ENCODE peak calls at places on chromosomes 3 and 15, in seven cellular contexts. One of them, this sample, is unnamed.

GRCh38 chr15:93302080-93302765 is 213.2 kb upstream of the RGMA start:
- DNase-seq in astrocyte of the spinal cord: no peak
- DNase-seq in right atrium auricular region: no peak
- DNase-seq in psoas muscle: no peak
- DNase-seq in tibial artery: no peak
- DNase-seq in ovary: no peak
- DNase-seq in HCT116: no peak
- DNase-seq in this sample: no peak

GRCh38 chr3:123072152-123072551 is 5.3 kb downstream of the PDIA5 start:
- DNase-seq in astrocyte of the spinal cord: no peak
- DNase-seq in right atrium auricular region: no peak
- DNase-seq in psoas muscle: no peak
- DNase-seq in tibial artery: peak; percentile 82
- DNase-seq in ovary: no peak
- DNase-seq in HCT116: no peak
- DNase-seq in this sample: no peak

GRCh38 chr3:38519000-38519399 is 22.9 kb downstream of the EXOG start:
- DNase-seq in astrocyte of the spinal cord: no peak
- DNase-seq in right atrium auricular region: no peak
- DNase-seq in psoas muscle: no peak
- DNase-seq in tibial artery: no peak
- DNase-seq in ovary: no peak
- DNase-seq in HCT116: no peak
- DNase-seq in this sample: no peak

GRCh38 chr3:123194552-123194951 is 7.2 kb upstream of the SEC22A start:
- DNase-seq in astrocyte of the spinal cord: peak; percentile 13
- DNase-seq in right atrium auricular region: no peak
- DNase-seq in psoas muscle: no peak
- DNase-seq in tibial artery: no peak
- DNase-seq in ovary: no peak
- DNase-seq in HCT116: peak; percentile 22
- DNase-seq in this sample: no peak

GRCh38 chr3:32440481-32441350 is 49.1 kb downstream of the CMTM7 start:
- DNase-seq in astrocyte of the spinal cord: no peak
- DNase-seq in right atrium auricular region: peak; percentile 21
- DNase-seq in psoas muscle: no peak
- DNase-seq in tibial artery: no peak
- DNase-seq in ovary: no peak
- DNase-seq in HCT116: no peak
- DNase-seq in this sample: no peak

GRCh38 chr15:85499498-85499897 is 119.1 kb downstream of the AKAP13 start:
- DNase-seq in astrocyte of the spinal cord: no peak
- DNase-seq in right atrium auricular region: no peak
- DNase-seq in psoas muscle: no peak
- DNase-seq in tibial artery: no peak
- DNase-seq in ovary: no peak
- DNase-seq in HCT116: no peak
- DNase-seq in this sample: no peak

GRCh38 chr15:56629133-56629532 is 104.2 kb downstream of the ZNF280D start:
- DNase-seq in astrocyte of the spinal cord: peak; percentile 6
- DNase-seq in right atrium auricular region: no peak
- DNase-seq in psoas muscle: no peak
- DNase-seq in tibial artery: no peak
- DNase-seq in ovary: no peak
- DNase-seq in HCT116: no peak
- DNase-seq in this sample: no peak

GRCh38 chr3:151445283-151446001 is 15.4 kb downstream of the IGSF10 start:
- DNase-seq in astrocyte of the spinal cord: peak; percentile 77
- DNase-seq in right atrium auricular region: peak; percentile 68
- DNase-seq in psoas muscle: no peak
- DNase-seq in tibial artery: no peak
- DNase-seq in ovary: no peak
- DNase-seq in HCT116: no peak
- DNase-seq in this sample: no peak

GRCh38 chr3:196216081-196216564 is at the start of gene SLC51A:
- DNase-seq in astrocyte of the spinal cord: no peak
- DNase-seq in right atrium auricular region: no peak
- DNase-seq in psoas muscle: no peak
- DNase-seq in tibial artery: no peak
- DNase-seq in ovary: no peak
- DNase-seq in HCT116: no peak
- DNase-seq in this sample: no peak

GRCh38 chr3:45789235-45789812 is 7.0 kb downstream of the SLC6A20 start:
- DNase-seq in astrocyte of the spinal cord: no peak
- DNase-seq in right atrium auricular region: no peak
- DNase-seq in psoas muscle: no peak
- DNase-seq in tibial artery: no peak
- DNase-seq in ovary: no peak
- DNase-seq in HCT116: no peak
- DNase-seq in this sample: no peak

GRCh38 chr3:43531835-43532234 is 90.0 kb downstream of the ANO10 start:
- DNase-seq in astrocyte of the spinal cord: peak; percentile 44
- DNase-seq in right atrium auricular region: no peak
- DNase-seq in psoas muscle: no peak
- DNase-seq in tibial artery: no peak
- DNase-seq in ovary: no peak
- DNase-seq in HCT116: no peak
- DNase-seq in this sample: no peak

GRCh38 chr3:39917060-39917773 is 107.8 kb downstream of the MYRIP start:
- DNase-seq in astrocyte of the spinal cord: peak; percentile 7
- DNase-seq in right atrium auricular region: no peak
- DNase-seq in psoas muscle: no peak
- DNase-seq in tibial artery: no peak
- DNase-seq in ovary: no peak
- DNase-seq in HCT116: no peak
- DNase-seq in this sample: no peak

GRCh38 chr3:23365066-23365465 is 161.9 kb downstream of the UBE2E2 start:
- DNase-seq in astrocyte of the spinal cord: no peak
- DNase-seq in right atrium auricular region: no peak
- DNase-seq in psoas muscle: no peak
- DNase-seq in tibial artery: no peak
- DNase-seq in ovary: no peak
- DNase-seq in HCT116: no peak
- DNase-seq in this sample: no peak

GRCh38 chr15:51229907-51230328 is 108.5 kb downstream of the CYP19A1 start:
- DNase-seq in astrocyte of the spinal cord: peak; percentile 30
- DNase-seq in right atrium auricular region: no peak
- DNase-seq in psoas muscle: no peak
- DNase-seq in tibial artery: no peak
- DNase-seq in ovary: no peak
- DNase-seq in HCT116: no peak
- DNase-seq in this sample: no peak

GRCh38 chr3:25830373-25831305 is 40.7 kb downstream of the OXSM start:
- DNase-seq in astrocyte of the spinal cord: no peak
- DNase-seq in right atrium auricular region: no peak
- DNase-seq in psoas muscle: no peak
- DNase-seq in tibial artery: no peak
- DNase-seq in ovary: no peak
- DNase-seq in HCT116: no peak
- DNase-seq in this sample: no peak

GRCh38 chr15:83323296-83323711 is 38.8 kb upstream of the BNC1 start:
- DNase-seq in astrocyte of the spinal cord: peak; percentile 91
- DNase-seq in right atrium auricular region: no peak
- DNase-seq in psoas muscle: no peak
- DNase-seq in tibial artery: no peak
- DNase-seq in ovary: no peak
- DNase-seq in HCT116: no peak
- DNase-seq in this sample: no peak

GRCh38 chr3:109442531-109442930 is 105.2 kb upstream of the DPPA4 start:
- DNase-seq in astrocyte of the spinal cord: no peak
- DNase-seq in right atrium auricular region: no peak
- DNase-seq in psoas muscle: no peak
- DNase-seq in tibial artery: no peak
- DNase-seq in ovary: no peak
- DNase-seq in HCT116: no peak
- DNase-seq in this sample: no peak

GRCh38 chr3:174953068-174953467 is 93.9 kb downstream of the NAALADL2 start:
- DNase-seq in astrocyte of the spinal cord: no peak
- DNase-seq in right atrium auricular region: no peak
- DNase-seq in psoas muscle: no peak
- DNase-seq in tibial artery: no peak
- DNase-seq in ovary: no peak
- DNase-seq in HCT116: no peak
- DNase-seq in this sample: no peak

GRCh38 chr3:171788546-171789351 is 21.5 kb downstream of the PLD1 start:
- DNase-seq in astrocyte of the spinal cord: peak; percentile 90
- DNase-seq in right atrium auricular region: no peak
- DNase-seq in psoas muscle: no peak
- DNase-seq in tibial artery: no peak
- DNase-seq in ovary: no peak
- DNase-seq in HCT116: no peak
- DNase-seq in this sample: no peak

GRCh38 chr3:107392549-107393165 is 15.4 kb downstream of the CCDC54 start:
- DNase-seq in astrocyte of the spinal cord: peak; percentile 54
- DNase-seq in right atrium auricular region: no peak
- DNase-seq in psoas muscle: no peak
- DNase-seq in tibial artery: no peak
- DNase-seq in ovary: no peak
- DNase-seq in HCT116: no peak
- DNase-seq in this sample: no peak

GRCh38 chr3:11134794-11135193 is 19.5 kb upstream of the HRH1 start:
- DNase-seq in astrocyte of the spinal cord: no peak
- DNase-seq in right atrium auricular region: peak; percentile 53
- DNase-seq in psoas muscle: no peak
- DNase-seq in tibial artery: no peak
- DNase-seq in ovary: no peak
- DNase-seq in HCT116: no peak
- DNase-seq in this sample: no peak

GRCh38 chr3:77041156-77041696 is 1.3 kb downstream of the ROBO2 start:
- DNase-seq in astrocyte of the spinal cord: no peak
- DNase-seq in right atrium auricular region: no peak
- DNase-seq in psoas muscle: no peak
- DNase-seq in tibial artery: no peak
- DNase-seq in ovary: peak; percentile 14
- DNase-seq in HCT116: no peak
- DNase-seq in this sample: no peak

GRCh38 chr15:28191832-28192231 is 92.7 kb upstream of the OCA2 start:
- DNase-seq in astrocyte of the spinal cord: peak; percentile 85
- DNase-seq in right atrium auricular region: peak; percentile 72
- DNase-seq in psoas muscle: peak; percentile 62
- DNase-seq in tibial artery: no peak
- DNase-seq in ovary: peak; percentile 55
- DNase-seq in HCT116: no peak
- DNase-seq in this sample: no peak
- TF ChIP-seq CTCF in astrocyte of the spinal cord: peak; percentile 75
- TF ChIP-seq CTCF in right atrium auricular region: peak; percentile 64
- TF ChIP-seq CTCF in psoas muscle: peak; percentile 30
- TF ChIP-seq CTCF in tibial artery: peak; percentile 23
- TF ChIP-seq CTCF in ovary: peak; percentile 28
- TF ChIP-seq CTCF in HCT116: no peak
- TF ChIP-seq CTCF in this sample: no peak

GRCh38 chr15:66401130-66402021 is 14.7 kb downstream of the MAP2K1 start:
- DNase-seq in astrocyte of the spinal cord: no peak
- DNase-seq in right atrium auricular region: no peak
- DNase-seq in psoas muscle: no peak
- DNase-seq in tibial artery: no peak
- DNase-seq in ovary: no peak
- DNase-seq in HCT116: no peak
- DNase-seq in this sample: no peak
- TF ChIP-seq CTCF in astrocyte of the spinal cord: no peak
- TF ChIP-seq CTCF in right atrium auricular region: no peak
- TF ChIP-seq CTCF in psoas muscle: no peak
- TF ChIP-seq CTCF in tibial artery: no peak
- TF ChIP-seq CTCF in ovary: no peak
- TF ChIP-seq CTCF in HCT116: no peak
- TF ChIP-seq CTCF in this sample: no peak

DNA sequence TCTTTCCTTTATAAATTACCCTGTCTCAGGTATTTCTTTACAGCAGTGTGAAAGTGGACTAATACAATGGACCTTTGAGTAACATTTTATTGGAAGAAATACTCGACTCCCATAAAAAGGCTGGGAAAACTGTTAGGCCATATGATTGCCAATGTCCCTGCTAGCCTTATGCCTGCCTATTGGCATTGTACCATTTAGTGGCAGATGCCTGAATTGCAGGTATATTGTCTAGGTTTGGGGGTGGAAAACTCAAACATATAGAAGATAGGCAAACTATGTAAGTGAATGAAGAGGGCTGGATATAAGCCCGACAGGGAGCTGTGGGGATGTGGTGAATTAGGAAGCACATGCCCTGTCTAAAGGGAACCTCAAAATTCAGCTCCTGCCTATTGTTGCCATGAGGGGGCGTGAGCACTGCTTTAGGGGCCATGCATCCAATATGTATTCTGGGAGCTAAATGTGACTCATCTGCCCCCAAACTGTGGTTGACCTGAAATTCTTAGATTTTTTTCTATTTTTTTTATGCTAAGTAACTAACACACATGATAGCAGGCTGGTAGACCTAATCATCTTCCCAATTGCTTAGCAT is 65.2 kb upstream of the TRA2B start:
- DNase-seq in astrocyte of the spinal cord: no peak
- DNase-seq in right atrium auricular region: no peak
- DNase-seq in psoas muscle: no peak
- DNase-seq in tibial artery: no peak
- DNase-seq in ovary: no peak
- DNase-seq in HCT116: peak; percentile 31
- DNase-seq in this sample: no peak
- TF ChIP-seq CTCF in astrocyte of the spinal cord: peak; percentile 34
- TF ChIP-seq CTCF in right atrium auricular region: peak; percentile 33
- TF ChIP-seq CTCF in psoas muscle: peak; percentile 19
- TF ChIP-seq CTCF in tibial artery: no peak
- TF ChIP-seq CTCF in ovary: no peak
- TF ChIP-seq CTCF in HCT116: peak; percentile 39
- TF ChIP-seq CTCF in this sample: no peak

GRCh38 chr15:38683382-38684242 is 119.0 kb upstream of the RASGRP1 start:
- DNase-seq in astrocyte of the spinal cord: peak; percentile 44
- DNase-seq in right atrium auricular region: no peak
- DNase-seq in psoas muscle: peak; percentile 15
- DNase-seq in tibial artery: no peak
- DNase-seq in ovary: peak; percentile 22
- DNase-seq in HCT116: peak; percentile 27
- DNase-seq in this sample: peak; percentile 62

GRCh38 chr15:38685686-38686339 is 121.2 kb upstream of the RASGRP1 start:
- DNase-seq in astrocyte of the spinal cord: no peak
- DNase-seq in right atrium auricular region: no peak
- DNase-seq in psoas muscle: no peak
- DNase-seq in tibial artery: no peak
- DNase-seq in ovary: no peak
- DNase-seq in HCT116: no peak
- DNase-seq in this sample: no peak

GRCh38 chr15:38682363-38682762 is 117.7 kb upstream of the RASGRP1 start:
- DNase-seq in astrocyte of the spinal cord: no peak
- DNase-seq in right atrium auricular region: no peak
- DNase-seq in psoas muscle: no peak
- DNase-seq in tibial artery: no peak
- DNase-seq in ovary: no peak
- DNase-seq in HCT116: no peak
- DNase-seq in this sample: no peak

GRCh38 chr15:38682861-38683260 is 118.2 kb upstream of the RASGRP1 start:
- DNase-seq in astrocyte of the spinal cord: no peak
- DNase-seq in right atrium auricular region: no peak
- DNase-seq in psoas muscle: no peak
- DNase-seq in tibial artery: no peak
- DNase-seq in ovary: no peak
- DNase-seq in HCT116: no peak
- DNase-seq in this sample: no peak

GRCh38 chr15:38684461-38685000 is 119.9 kb upstream of the RASGRP1 start:
- DNase-seq in astrocyte of the spinal cord: no peak
- DNase-seq in right atrium auricular region: no peak
- DNase-seq in psoas muscle: no peak
- DNase-seq in tibial artery: no peak
- DNase-seq in ovary: no peak
- DNase-seq in HCT116: no peak
- DNase-seq in this sample: no peak
- TF ChIP-seq CTCF in astrocyte of the spinal cord: no peak
- TF ChIP-seq CTCF in right atrium auricular region: no peak
- TF ChIP-seq CTCF in psoas muscle: no peak
- TF ChIP-seq CTCF in tibial artery: no peak
- TF ChIP-seq CTCF in ovary: no peak
- TF ChIP-seq CTCF in HCT116: no peak
- TF ChIP-seq CTCF in this sample: no peak